ENCODE peak calls at places on chromosomes 4 and X, in eight cellular contexts. K is effector memory CD8-positive, alpha-beta T cell; L is right cardiac atrium; V is Right ventricle myocardium superior; A is T-helper 17 cell; P is aorta; E is left lung; O is activated CD8-positive, alpha-beta T cell treated with anti-CD3 and anti-CD28 coated beads for 36 hours. Q is an unnamed sample.

GRCh38 chr4:80165855-80166254 is 31.4 kb upstream of the PRDM8 start:
- ATAC-seq in K (no peak), L (no peak), V (no peak), A (no peak), P (no peak), E (no peak), O (no peak), Q (no peak)

GRCh38 chrX:118824173-118824782 is 654 bp downstream of the ZCCHC12 start:
- ATAC-seq in K (no peak), L (no peak), V (no peak), A (no peak), P (no peak), E (no peak), O (no peak), Q (no peak)

GRCh38 chr4:6955261-6955911 is 45.8 kb downstream of the TBC1D14 start:
- ATAC-seq in K (no peak), L (no peak), V (no peak), A (no peak), P (no peak), E (peak), O (no peak), Q (no peak)

GRCh38 chrX:49840679-49841078 is 11.6 kb downstream of the PAGE4 start:
- ATAC-seq in K (no peak), L (peak), V (peak), A (peak), P (no peak), E (peak), O (peak), Q (peak)

GRCh38 chr4:88792268-88792781 is 94.7 kb upstream of the NAP1L5 start:
- ATAC-seq in K (no peak), L (no peak), V (no peak), A (peak), P (no peak), E (peak), O (peak), Q (peak)

GRCh38 chr4:1775731-1776500 is 17.2 kb upstream of the FGFR3 start:
- ATAC-seq in K (no peak), L (no peak), V (no peak), A (no peak), P (no peak), E (no peak), O (no peak), Q (no peak)

GRCh38 chr4:156476359-156476758 is 495.2 kb downstream of the PDGFC start:
- ATAC-seq in K (no peak), L (no peak), V (no peak), A (no peak), P (peak), E (peak), O (no peak), Q (no peak)

GRCh38 chr4:37904824-37905223 is 13.9 kb downstream of the TBC1D1 start:
- ATAC-seq in K (no peak), L (no peak), V (no peak), A (no peak), P (no peak), E (no peak), O (no peak), Q (no peak)

GRCh38 chr4:100421356-100421978 is 96.4 kb downstream of the EMCN start:
- ATAC-seq in K (no peak), L (peak), V (no peak), A (no peak), P (no peak), E (peak), O (no peak), Q (no peak)

GRCh38 chr4:5953003-5953951 is 60.4 kb upstream of the CRMP1 start:
- ATAC-seq in K (no peak), L (no peak), V (no peak), A (no peak), P (no peak), E (no peak), O (no peak), Q (no peak)

GRCh38 chr4:165656399-165656798 is 216.6 kb upstream of the TLL1 start:
- ATAC-seq in K (no peak), L (no peak), V (no peak), A (no peak), P (no peak), E (no peak), O (no peak), Q (no peak)

GRCh38 chr4:118225521-118225920 is 127.3 kb downstream of the PRSS12 start:
- ATAC-seq in K (no peak), L (no peak), V (no peak), A (no peak), P (no peak), E (no peak), O (no peak), Q (no peak)

GRCh38 chr4:53943345-53944085 is 120.9 kb downstream of the CHIC2 start:
- ATAC-seq in K (no peak), L (peak), V (no peak), A (no peak), P (no peak), E (peak), O (no peak), Q (peak)

GRCh38 chr4:40452490-40452813 is 117.3 kb downstream of the CHRNA9 start:
- ATAC-seq in K (no peak), L (no peak), V (no peak), A (no peak), P (no peak), E (no peak), O (no peak), Q (no peak)

GRCh38 chr4:121256346-121256745 is 92.2 kb upstream of the TNIP3 start:
- ATAC-seq in K (peak), L (peak), V (no peak), A (peak), P (no peak), E (peak), O (peak), Q (no peak)

GRCh38 chrX:154541896-154542722 is 4.5 kb downstream of the G6PD start:
- ATAC-seq in K (peak), L (peak), V (peak), A (no peak), P (peak), E (peak), O (peak), Q (peak)

GRCh38 chr4:71133491-71133890 is 140.0 kb downstream of the DCK start:
- ATAC-seq in K (no peak), L (no peak), V (no peak), A (no peak), P (no peak), E (no peak), O (no peak), Q (no peak)

GRCh38 chrX:38864165-38864564 is 62.9 kb downstream of the MID1IP1 start:
- ATAC-seq in K (no peak), L (no peak), V (peak), A (no peak), P (no peak), E (no peak), O (no peak), Q (no peak)

GRCh38 chr4:2040391-2041233 is 18.5 kb upstream of the NAT8L start:
- ATAC-seq in K (no peak), L (peak), V (no peak), A (no peak), P (no peak), E (no peak), O (no peak), Q (no peak)

GRCh38 chr4:101020956-101021355 is 326.4 kb downstream of the PPP3CA start:
- ATAC-seq in K (peak), L (peak), V (peak), A (peak), P (no peak), E (peak), O (peak), Q (no peak)

GRCh38 chr4:14767142-14767541 is 235.1 kb upstream of the CPEB2 start:
- ATAC-seq in K (no peak), L (no peak), V (peak), A (no peak), P (no peak), E (peak), O (no peak), Q (no peak)

GRCh38 chrX:123184858-123185251 is 777 bp downstream of the GRIA3 start:
- ATAC-seq in K (no peak), L (peak), V (peak), A (no peak), P (peak), E (peak), O (no peak), Q (peak)

GRCh38 chrX:128518508-128518907 is 466.3 kb upstream of the ACTRT1 start:
- ATAC-seq in K (no peak), L (no peak), V (no peak), A (no peak), P (no peak), E (no peak), O (no peak), Q (no peak)

GRCh38 chr4:169051936-169052335 is 41.9 kb upstream of the CBR4 start:
- ATAC-seq in K (no peak), L (no peak), V (no peak), A (no peak), P (no peak), E (peak), O (no peak), Q (no peak)

GRCh38 chr4:24482871-24483270 is 101.5 kb downstream of the DHX15 start:
- ATAC-seq in K (no peak), L (no peak), V (no peak), A (no peak), P (no peak), E (no peak), O (no peak), Q (no peak)

GRCh38 chr4:53537606-53538005 is 53.7 kb downstream of the LNX1 start:
- ATAC-seq in K (no peak), L (peak), V (no peak), A (no peak), P (no peak), E (no peak), O (no peak), Q (no peak)

GRCh38 chrX:151151668-151152267 is 24.6 kb upstream of the GPR50 start:
- ATAC-seq in K (peak), L (peak), V (no peak), A (no peak), P (no peak), E (peak), O (peak), Q (no peak)

Q was measured in gastroesophageal sphincter.